ENCODE peak calls at places on chromosomes 12 and 14, in six cellular contexts. U is GM12878, H is K562, I is A549, Z is HepG2, T is H1. K is an unnamed sample.

GRCh38 chr14:100983710-100984109 is 80.2 kb upstream of the RTL1 start:
- DNase-seq in U (no peak), H (no peak), I (no peak), Z (no peak), T (no peak), K (no peak)

GRCh38 chr12:53973093-53974042 is at the start of gene HOXC11:
- DNase-seq in U (no peak), H (no peak), I (no peak), Z (no peak), T (no peak), K (no peak)

GRCh38 chr14:68941820-68942219 is 37.3 kb downstream of the ACTN1 start:
- DNase-seq in U (no peak), H (no peak), I (peak; percentile 82), Z (peak; percentile 88), T (peak; percentile 74), K (no peak)

GRCh38 chr12:7555752-7556151 is 52.2 kb upstream of the CD163 start:
- DNase-seq in U (no peak), H (no peak), I (no peak), Z (no peak), T (no peak), K (no peak)

GRCh38 chr12:82627799-82628198 is 58.9 kb upstream of the TMTC2 start:
- DNase-seq in U (no peak), H (no peak), I (peak; percentile 20), Z (peak; percentile 21), T (no peak), K (peak; percentile 18)

GRCh38 chr12:50043854-50044253 is 13.5 kb upstream of the ASIC1 start:
- DNase-seq in U (no peak), H (no peak), I (no peak), Z (no peak), T (no peak), K (no peak)

GRCh38 chr14:51711505-51711904 is 59.8 kb downstream of the FRMD6 start:
- DNase-seq in U (no peak), H (no peak), I (no peak), Z (no peak), T (no peak), K (no peak)

GRCh38 chr12:123614531-123614930 is 12.6 kb downstream of the DDX55 start:
- DNase-seq in U (no peak), H (no peak), I (no peak), Z (no peak), T (no peak), K (no peak)

GRCh38 chr14:31024577-31025334 is 693 bp upstream of the AP4S1 start:
- DNase-seq in U (no peak), H (no peak), I (no peak), Z (no peak), T (no peak), K (no peak)

GRCh38 chr14:95668235-95668772 is 17.9 kb upstream of the TCL1B start:
- DNase-seq in U (peak; percentile 51), H (no peak), I (no peak), Z (no peak), T (no peak), K (no peak)

GRCh38 chr12:91381309-91381804 is 198.7 kb upstream of the DCN start:
- DNase-seq in U (peak; percentile 20), H (no peak), I (no peak), Z (no peak), T (peak; percentile 66), K (peak; percentile 63)

GRCh38 chr14:38122241-38122640 is 85.5 kb upstream of the SSTR1 start:
- DNase-seq in U (no peak), H (no peak), I (no peak), Z (no peak), T (no peak), K (no peak)

GRCh38 chr14:92780444-92780843 is 13.7 kb upstream of the GOLGA5 start:
- DNase-seq in U (no peak), H (no peak), I (no peak), Z (no peak), T (no peak), K (no peak)

GRCh38 chr14:54881761-54882401 is 20.7 kb downstream of the GCH1 start:
- DNase-seq in U (no peak), H (no peak), I (no peak), Z (no peak), T (no peak), K (no peak)

GRCh38 chr14:24403294-24404013 is 4.7 kb downstream of the NYNRIN start:
- DNase-seq in U (no peak), H (no peak), I (no peak), Z (no peak), T (no peak), K (no peak)

GRCh38 chr12:124506145-124506831 is 61.1 kb downstream of the NCOR2 start:
- DNase-seq in U (no peak), H (peak; percentile 34), I (no peak), Z (no peak), T (no peak), K (peak; percentile 89)

GRCh38 chr12:118981285-118982201 is at the start of gene SRRM4:
- DNase-seq in U (no peak), H (peak; percentile 65), I (no peak), Z (no peak), T (peak; percentile 95), K (peak; percentile 90)

GRCh38 chr14:59360923-59361794 is 104.0 kb downstream of the GPR135 start:
- DNase-seq in U (no peak), H (peak; percentile 42), I (peak; percentile 69), Z (peak; percentile 59), T (no peak), K (peak; percentile 62)

GRCh38 chr14:66508547-66508845 is 549 bp downstream of the GPHN start:
- DNase-seq in U (no peak), H (peak; percentile 13), I (no peak), Z (no peak), T (no peak), K (no peak)

GRCh38 chr14:103296987-103297386 is 37.0 kb upstream of the EIF5 start:
- DNase-seq in U (no peak), H (no peak), I (no peak), Z (no peak), T (no peak), K (peak; percentile 32)

GRCh38 chr14:22231022-22231421 is 358.0 kb downstream of the DAD1 start:
- DNase-seq in U (no peak), H (no peak), I (no peak), Z (no peak), T (no peak), K (no peak)

GRCh38 chr12:15546102-15546701 is 223.9 kb downstream of the PTPRO start:
- DNase-seq in U (peak; percentile 25), H (no peak), I (no peak), Z (no peak), T (no peak), K (no peak)

GRCh38 chr14:92759300-92759678 is 10.9 kb upstream of the LGMN start:
- DNase-seq in U (no peak), H (peak; percentile 16), I (no peak), Z (no peak), T (no peak), K (no peak)

GRCh38 chr14:63787995-63788946 is 60.4 kb upstream of the SGPP1 start:
- DNase-seq in U (no peak), H (no peak), I (no peak), Z (no peak), T (no peak), K (no peak)

GRCh38 chr12:16062611-16063010 is 151.5 kb downstream of the DERA start:
- DNase-seq in U (no peak), H (no peak), I (no peak), Z (no peak), T (no peak), K (no peak)

GRCh38 chr14:94671870-94672444 is 59.8 kb downstream of the SERPINA3 start:
- DNase-seq in U (no peak), H (no peak), I (no peak), Z (peak; percentile 53), T (no peak), K (no peak)

GRCh38 chr14:80291099-80291498 is 79.8 kb upstream of the DIO2 start:
- DNase-seq in U (no peak), H (no peak), I (no peak), Z (no peak), T (no peak), K (no peak)

GRCh38 chr12:112382866-112383265 is 635 bp upstream of the HECTD4 start:
- DNase-seq in U (no peak), H (no peak), I (no peak), Z (no peak), T (no peak), K (no peak)

GRCh38 chr12:50508420-50508819 is 3.6 kb downstream of the DIP2B start:
- DNase-seq in U (no peak), H (no peak), I (no peak), Z (no peak), T (no peak), K (no peak)

DNA sequence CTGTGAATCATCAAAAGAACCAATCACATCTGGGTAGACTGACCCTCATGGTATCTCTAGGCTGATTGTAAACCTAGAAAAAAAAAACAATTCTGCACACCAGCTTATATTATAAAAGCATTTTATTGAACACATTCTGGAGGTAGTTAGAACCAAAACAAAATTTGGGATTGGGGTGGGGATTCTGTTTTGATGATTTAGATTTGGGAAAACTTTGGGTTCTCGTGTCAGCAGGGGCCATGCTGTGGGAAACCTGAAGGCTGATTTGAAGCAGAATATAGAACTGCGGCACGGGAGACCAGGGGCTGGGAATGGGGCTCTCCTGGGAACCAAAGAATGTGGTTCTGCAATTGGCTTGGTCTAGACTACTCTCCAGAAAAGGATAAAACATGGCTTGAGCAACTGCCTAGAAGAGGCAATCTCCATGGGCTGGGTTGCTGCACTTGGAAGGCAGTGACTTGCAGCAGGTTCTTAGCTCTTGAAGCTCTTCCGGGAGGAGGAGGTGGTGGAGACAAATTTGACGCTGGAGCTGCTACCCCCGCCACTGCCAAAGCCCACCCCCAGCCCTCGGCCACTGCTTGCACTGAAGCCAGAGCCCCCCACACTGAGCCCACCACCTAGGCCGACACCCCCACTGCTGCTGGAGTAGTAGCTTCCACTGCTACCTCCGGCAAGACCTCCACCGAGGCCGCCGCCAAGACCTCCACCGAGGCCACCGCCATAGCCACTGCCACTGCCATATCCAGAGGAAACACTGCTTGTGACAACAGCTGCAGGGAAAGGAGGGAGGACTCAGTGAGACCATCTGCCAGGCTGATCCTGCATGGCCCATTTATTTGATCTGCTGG is 5.5 kb downstream of the KRT5 start:
- DNase-seq in U (no peak), H (no peak), I (no peak), Z (no peak), T (peak; percentile 23), K (no peak)
- TF ChIP-seq CHD2 in U (no peak), H (no peak), I (no peak), Z (no peak), T (no peak), K (no peak)

DNA sequence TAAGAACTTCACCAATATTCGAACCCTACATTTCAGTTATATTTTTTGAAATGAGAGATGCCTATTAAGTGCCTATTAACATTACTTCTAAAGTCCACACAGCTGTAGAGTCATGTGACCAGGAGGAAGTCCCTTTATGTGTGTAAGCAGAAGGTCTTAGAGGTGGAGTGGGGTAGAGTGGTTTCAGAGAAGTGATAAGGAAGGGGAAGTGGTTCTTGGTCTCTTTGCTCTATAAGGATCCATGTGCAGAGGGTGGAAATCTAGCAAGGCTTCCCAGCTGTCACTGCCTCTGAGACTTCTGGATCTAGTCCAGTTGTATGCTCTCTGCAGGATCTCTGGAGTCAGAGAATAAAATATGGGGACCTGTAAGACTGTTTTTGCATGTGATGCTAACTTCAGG is 673.9 kb downstream of the FLRT2 start:
- DNase-seq in U (no peak), H (no peak), I (no peak), Z (no peak), T (no peak), K (no peak)
- TF ChIP-seq CHD2 in U (no peak), H (no peak), I (no peak), Z (no peak), T (no peak), K (no peak)

GRCh38 chr12:95218852-95219171 is 1.2 kb downstream of the VEZT start:
- DNase-seq in U (no peak), H (no peak), I (peak; percentile 31), Z (no peak), T (no peak), K (no peak)
- TF ChIP-seq CHD2 in U (no peak), H (no peak), I (no peak), Z (no peak), T (no peak), K (no peak)

GRCh38 chr12:24066865-24067264 is 117.4 kb upstream of the SOX5 start:
- DNase-seq in U (no peak), H (no peak), I (no peak), Z (no peak), T (no peak), K (no peak)
- TF ChIP-seq CHD2 in U (no peak), H (no peak), I (no peak), Z (no peak), T (no peak), K (no peak)